ENCODE peak calls at places on chromosomes 12 and 14, in seven cellular contexts. H, B, U, X, N, G and P are unnamed samples.

GRCh38 chr14:50348933-50349332 is 36.8 kb downstream of the DMAC2L start:
- DNase-seq in H (no peak), B (no peak), U (no peak), X (no peak), N (no peak), G (no peak), P (no peak)

GRCh38 chr12:115794659-115795081 is 482.8 kb downstream of the MED13L start:
- DNase-seq in H (peak; percentile 70), B (no peak), U (no peak), X (no peak), N (no peak), G (no peak), P (no peak)

GRCh38 chr12:64335886-64336466 is 54.6 kb downstream of the C12orf56 start:
- DNase-seq in H (no peak), B (no peak), U (no peak), X (no peak), N (no peak), G (no peak), P (no peak)

GRCh38 chr12:39327520-39327919 is 115.4 kb downstream of the KIF21A start:
- DNase-seq in H (no peak), B (no peak), U (no peak), X (no peak), N (no peak), G (no peak), P (no peak)

GRCh38 chr12:66296171-66296683 is 6.1 kb upstream of the HELB start:
- DNase-seq in H (no peak), B (no peak), U (no peak), X (no peak), N (no peak), G (no peak), P (no peak)

GRCh38 chr12:122852336-122853275 is 17.3 kb downstream of the HIP1R start:
- DNase-seq in H (no peak), B (no peak), U (peak; percentile 90), X (no peak), N (no peak), G (no peak), P (no peak)

GRCh38 chr12:63416788-63417187 is 251.5 kb downstream of the DPY19L2 start:
- DNase-seq in H (no peak), B (no peak), U (no peak), X (no peak), N (no peak), G (no peak), P (no peak)

GRCh38 chr12:12239127-12239526 is 27.7 kb downstream of the LRP6 start:
- DNase-seq in H (no peak), B (no peak), U (no peak), X (no peak), N (no peak), G (no peak), P (no peak)

GRCh38 chr12:93733358-93733757 is 56.2 kb downstream of the CRADD start:
- DNase-seq in H (no peak), B (no peak), U (no peak), X (no peak), N (no peak), G (no peak), P (no peak)

GRCh38 chr12:76688001-76688400 is 75.9 kb upstream of the ZDHHC17 start:
- DNase-seq in H (no peak), B (no peak), U (peak; percentile 10), X (no peak), N (no peak), G (no peak), P (no peak)

GRCh38 chr12:75747572-75747995 is 236.2 kb upstream of the KRR1 start:
- DNase-seq in H (no peak), B (no peak), U (no peak), X (no peak), N (no peak), G (no peak), P (no peak)

GRCh38 chr12:4825139-4825858 is 84.4 kb upstream of the KCNA1 start:
- DNase-seq in H (no peak), B (no peak), U (no peak), X (no peak), N (no peak), G (no peak), P (no peak)

GRCh38 chr12:95739561-95740313 is 50.8 kb downstream of the NTN4 start:
- DNase-seq in H (no peak), B (no peak), U (no peak), X (no peak), N (no peak), G (no peak), P (no peak)

GRCh38 chr12:76398106-76398505 is 49.9 kb upstream of the BBS10 start:
- DNase-seq in H (no peak), B (no peak), U (no peak), X (no peak), N (no peak), G (no peak), P (no peak)

GRCh38 chr12:123062682-123063426 is 82.4 kb downstream of the ARL6IP4 start:
- DNase-seq in H (peak; percentile 91), B (no peak), U (no peak), X (no peak), N (no peak), G (no peak), P (no peak)

GRCh38 chr12:104495786-104496185 is 39.0 kb downstream of the CHST11 start:
- DNase-seq in H (no peak), B (no peak), U (no peak), X (no peak), N (no peak), G (no peak), P (no peak)

GRCh38 chr12:2432856-2433255 is 361.9 kb upstream of the FKBP4 start:
- DNase-seq in H (no peak), B (no peak), U (no peak), X (no peak), N (no peak), G (no peak), P (no peak)
- TF ChIP-seq TAF1 in H (no peak), B (no peak), U (no peak), X (no peak), N (no peak), G (no peak), P (no peak)

GRCh38 chr12:22459872-22460490 is 84.4 kb downstream of the C2CD5 start:
- DNase-seq in H (peak; percentile 43), B (no peak), U (peak; percentile 14), X (peak; percentile 9), N (no peak), G (no peak), P (peak; percentile 2)
- TF ChIP-seq TAF1 in H (no peak), B (no peak), U (no peak), X (no peak), N (no peak), G (no peak), P (no peak)

GRCh38 chr12:57576613-57577160 is 14.3 kb upstream of the PIP4K2C start:
- DNase-seq in H (peak; percentile 88), B (no peak), U (no peak), X (no peak), N (no peak), G (no peak), P (no peak)
- TF ChIP-seq TAF1 in H (no peak), B (no peak), U (no peak), X (no peak), N (no peak), G (no peak), P (no peak)

DNA sequence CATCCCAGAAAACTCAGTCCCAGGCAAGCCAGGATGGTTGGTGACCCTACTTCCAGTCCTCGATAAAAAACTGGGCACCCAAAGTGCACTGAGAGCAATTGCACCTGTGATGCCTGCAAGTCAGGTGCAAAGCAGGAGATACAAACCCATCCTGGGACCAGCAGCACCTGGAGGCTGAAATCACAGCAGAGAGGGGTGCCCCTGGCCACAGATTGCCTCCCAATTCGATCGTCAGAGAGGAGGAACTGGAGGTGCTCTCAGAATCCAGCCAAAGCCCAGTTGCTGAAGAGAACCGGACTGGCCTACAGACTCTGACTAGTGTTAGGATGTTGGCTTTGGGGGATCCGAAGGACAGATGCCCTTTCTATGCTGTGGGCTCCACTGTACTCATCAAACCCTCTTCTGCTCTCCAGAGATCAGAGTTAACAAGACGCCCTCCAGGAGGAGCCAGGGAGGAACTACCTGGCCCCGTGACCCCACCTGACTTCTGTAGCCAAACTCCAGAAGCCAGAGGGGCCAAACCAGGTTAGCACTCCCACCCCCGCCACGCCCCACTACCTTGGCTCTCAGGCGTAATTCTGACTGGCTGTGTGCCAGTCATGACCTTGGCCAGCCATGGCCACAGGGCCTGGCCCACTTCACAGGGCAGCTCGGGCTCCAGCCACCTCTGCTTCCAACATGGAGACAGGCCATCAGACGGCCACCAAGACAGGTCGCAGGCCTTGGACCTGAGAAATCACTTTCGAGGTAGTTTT is 284.5 kb upstream of the RTL1 start:
- DNase-seq in H (no peak), B (no peak), U (peak; percentile 6), X (no peak), N (no peak), G (no peak), P (no peak)
- TF ChIP-seq TAF1 in H (no peak), B (no peak), U (no peak), X (no peak), N (no peak), G (no peak), P (no peak)

DNA sequence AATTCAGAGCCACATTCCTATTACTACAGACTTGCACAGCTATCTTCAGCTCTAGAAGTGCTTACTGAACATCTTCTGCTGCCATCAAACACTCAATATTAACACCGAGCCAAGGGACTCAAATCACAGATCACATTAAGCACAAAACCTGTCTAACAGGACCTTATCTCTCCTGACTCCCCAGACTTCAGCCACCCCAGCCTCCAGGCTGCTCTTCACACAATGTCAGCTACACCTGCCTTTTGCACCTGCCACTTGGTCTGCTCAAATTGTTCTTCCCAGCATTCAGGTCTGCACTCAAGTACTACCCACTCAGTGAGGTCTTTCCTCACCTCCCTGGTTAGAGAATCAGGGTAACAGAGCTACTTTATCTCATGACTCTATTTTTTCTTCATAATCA is 57.1 kb downstream of the GALC start:
- DNase-seq in H (no peak), B (no peak), U (no peak), X (no peak), N (no peak), G (no peak), P (no peak)
- TF ChIP-seq TAF1 in H (no peak), B (no peak), U (no peak), X (no peak), N (no peak), G (no peak), P (no peak)

GRCh38 chr12:125284087-125284486 is 218.9 kb downstream of the AACS start:
- DNase-seq in H (no peak), B (no peak), U (no peak), X (no peak), N (no peak), G (no peak), P (no peak)
- TF ChIP-seq TAF1 in H (no peak), B (no peak), U (no peak), X (no peak), N (no peak), G (no peak), P (no peak)